ENCODE peak calls at places on chromosomes 4 and X, in five cellular contexts. O is WTC11; V is G401; X is kidney glomerular epithelial cell; C is activated CD8-positive, alpha-beta T cell treated with anti-CD3 and anti-CD28 coated beads for 36 hours. T is an unnamed sample.

GRCh38 chrX:143669395-143669794 is 33.5 kb upstream of the SLITRK4 start:
- DNase-seq in O (no peak), V (peak), X (no peak), C (no peak), T (peak)

GRCh38 chr4:71126719-71127118 is 133.3 kb downstream of the DCK start:
- DNase-seq in O (no peak), V (no peak), X (peak), C (no peak), T (peak)

GRCh38 chr4:26151615-26152014 is 169.2 kb upstream of the RBPJ start:
- DNase-seq in O (no peak), V (no peak), X (no peak), C (no peak), T (no peak)

GRCh38 chr4:118289794-118290193 is 63.0 kb downstream of the PRSS12 start:
- DNase-seq in O (no peak), V (no peak), X (no peak), C (no peak), T (no peak)

GRCh38 chrX:72080800-72081199 is 50.9 kb downstream of the RTL5 start:
- DNase-seq in O (no peak), V (no peak), X (no peak), C (no peak), T (no peak)

GRCh38 chrX:68419934-68420333 is 13.4 kb downstream of the OPHN1 start:
- DNase-seq in O (no peak), V (no peak), X (no peak), C (no peak), T (no peak)

GRCh38 chrX:22389544-22390243 is 117.0 kb downstream of the CBLL2 start:
- DNase-seq in O (no peak), V (no peak), X (peak), C (no peak), T (peak)

GRCh38 chrX:20438871-20439526 is 172.3 kb upstream of the RPS6KA3 start:
- DNase-seq in O (no peak), V (no peak), X (no peak), C (no peak), T (no peak)

GRCh38 chr4:54230479-54231418 is 1.7 kb downstream of the PDGFRA start:
- DNase-seq in O (peak), V (no peak), X (no peak), C (no peak), T (no peak)

GRCh38 chrX:1294301-1295067 is 25.9 kb downstream of the CSF2RA start:
- DNase-seq in O (no peak), V (no peak), X (no peak), C (no peak), T (no peak)

GRCh38 chr4:13548984-13549546 is 4.8 kb upstream of the NKX3-2 start:
- DNase-seq in O (peak), V (peak), X (peak), C (peak), T (peak)

GRCh38 chrX:153413731-153414130 is 2.5 kb downstream of the ZFP92 start:
- DNase-seq in O (no peak), V (no peak), X (no peak), C (no peak), T (no peak)

T was measured in renal cortical epithelial cell.